ENCODE peak calls at places on chromosomes 2 and 18, in five cellular contexts. Y is DND-41, I is neural progenitor cell, B is mammary epithelial cell, Q is OCI-LY7. J is an unnamed sample. For H3K36me3, the result is how much of the 10 kb centered on the place peaks cover.

GRCh38 chr2:103738108-103738507 is 976.3 kb downstream of the TMEM182 start:
- DNase-seq in I (no peak), B (no peak), Q (no peak), Y (no peak), J (no peak)

GRCh38 chr2:238938460-238939055 is 90.7 kb downstream of the TWIST2 start:
- DNase-seq in Q (no peak), I (no peak), B (peak), Y (no peak), J (no peak)

GRCh38 chr2:191376981-191377629 is 131.9 kb downstream of the MYO1B start:
- DNase-seq in Q (no peak), I (no peak), B (peak), Y (peak), J (no peak)

GRCh38 chr2:240140511-240140910 is at the start of gene OTOS:
- DNase-seq in Q (no peak), I (peak), B (no peak), Y (no peak), J (no peak)

GRCh38 chr2:171187819-171188218 is 27.1 kb upstream of the TLK1 start:
- DNase-seq in Y (no peak), I (no peak), B (no peak), Q (no peak), J (no peak)

GRCh38 chr18:12828116-12829051 is 55.7 kb downstream of the PTPN2 start:
- DNase-seq in B (no peak), I (no peak), Y (no peak), Q (no peak), J (no peak)

GRCh38 chr18:34818069-34818468 is 108.0 kb downstream of the DTNA start:
- DNase-seq in I (no peak), Y (no peak), Q (no peak), B (no peak), J (no peak)

GRCh38 chr2:232027530-232027929 is 66.0 kb downstream of the DIS3L2 start:
- DNase-seq in Q (no peak), B (no peak), Y (no peak), I (no peak), J (no peak)

GRCh38 chr2:99448556-99448955 is 41.3 kb downstream of the REV1 start:
- DNase-seq in Y (no peak), Q (no peak), B (peak), I (no peak), J (no peak)

GRCh38 chr18:42780171-42780570 is 335.3 kb downstream of the RIT2 start:
- DNase-seq in B (no peak), Q (no peak), I (no peak), Y (no peak), J (no peak)

GRCh38 chr18:77131100-77131651 is 1.4 kb downstream of the MBP start:
- DNase-seq in Q (peak), B (peak), Y (peak), I (peak), J (no peak)

GRCh38 chr2:1598041-1598710 is 146.1 kb downstream of the PXDN start:
- DNase-seq in Y (no peak), B (no peak), Q (no peak), I (no peak), J (no peak)

GRCh38 chr2:140861666-140862065 is 1269.2 kb downstream of the LRP1B start:
- DNase-seq in B (no peak), Y (no peak), Q (no peak), I (no peak), J (no peak)

GRCh38 chr2:202762546-202762945 is 109.0 kb downstream of the ICA1L start:
- DNase-seq in I (no peak), Q (no peak), Y (peak), B (no peak), J (no peak)

GRCh38 chr18:28044036-28044435 is 132.9 kb downstream of the CDH2 start:
- DNase-seq in I (no peak), Y (no peak), B (no peak), Q (no peak), J (no peak)

GRCh38 chr2:157421964-157422363 is 21.9 kb downstream of the CYTIP start:
- DNase-seq in Q (no peak), B (no peak), Y (no peak), I (no peak), J (no peak)

GRCh38 chr2:16478817-16479216 is 186.8 kb downstream of the CYRIA start:
- DNase-seq in B (peak), Y (no peak), I (no peak), Q (no peak), J (no peak)

GRCh38 chr2:105786231-105787230 is 41.8 kb downstream of the NCK2 start:
- DNase-seq in I (no peak), Y (no peak), Q (no peak), B (no peak), J (no peak)

GRCh38 chr18:621181-621580 is 24.4 kb downstream of the CLUL1 start:
- DNase-seq in Q (no peak), I (peak), B (no peak), Y (no peak), J (no peak)

GRCh38 chr2:31247671-31248070 is 13.7 kb downstream of the EHD3 start:
- DNase-seq in Y (no peak), B (no peak), I (no peak), Q (no peak), J (no peak)

GRCh38 chr2:42084231-42084671 is 36.4 kb downstream of the PKDCC start:
- DNase-seq in I (no peak), Y (no peak), B (peak), Q (no peak), J (no peak)

GRCh38 chr2:229980440-229981184 is 58.3 kb downstream of the FBXO36 start:
- DNase-seq in Q (no peak), I (peak), B (peak), Y (no peak), J (no peak)

GRCh38 chr2:190789074-190790004 is 91.3 kb upstream of the GLS start:
- DNase-seq in B (no peak), Q (no peak), I (no peak), Y (no peak), J (no peak)

GRCh38 chr2:21602789-21603188 is 479.0 kb downstream of the TDRD15 start:
- DNase-seq in Q (no peak), B (no peak), Y (no peak), I (no peak), J (peak)

GRCh38 chr2:112253261-112253807 is 1.5 kb downstream of the ZC3H8 start:
- DNase-seq in B (no peak), Q (no peak), I (no peak), Y (no peak), J (peak)

GRCh38 chr18:9563326-9563725 is 51.0 kb downstream of the PPP4R1 start:
- DNase-seq in Q (no peak), I (no peak), Y (no peak), B (no peak), J (no peak)

GRCh38 chr18:46373787-46374186 is 269.6 kb downstream of the HAUS1 start:
- DNase-seq in Q (no peak), I (peak), Y (no peak), B (no peak), J (no peak)

GRCh38 chr2:20188201-20188600 is 36.7 kb downstream of the SDC1 start:
- DNase-seq in I (no peak), Y (no peak), Q (no peak), B (no peak), J (no peak)

GRCh38 chr18:75638223-75638596 is 210.7 kb upstream of the SMIM21 start:
- DNase-seq in I (no peak), Y (no peak), Q (no peak), B (peak), J (no peak)

GRCh38 chr2:240132651-240132980 is 3.5 kb downstream of the COPS9 start:
- DNase-seq in B (no peak), Q (no peak), Y (no peak), I (no peak), J (no peak)

GRCh38 chr2:128311216-128311754 is 7.4 kb downstream of the HS6ST1 start:
- DNase-seq in B (no peak), I (no peak), Q (no peak), Y (no peak), J (no peak)

DNA sequence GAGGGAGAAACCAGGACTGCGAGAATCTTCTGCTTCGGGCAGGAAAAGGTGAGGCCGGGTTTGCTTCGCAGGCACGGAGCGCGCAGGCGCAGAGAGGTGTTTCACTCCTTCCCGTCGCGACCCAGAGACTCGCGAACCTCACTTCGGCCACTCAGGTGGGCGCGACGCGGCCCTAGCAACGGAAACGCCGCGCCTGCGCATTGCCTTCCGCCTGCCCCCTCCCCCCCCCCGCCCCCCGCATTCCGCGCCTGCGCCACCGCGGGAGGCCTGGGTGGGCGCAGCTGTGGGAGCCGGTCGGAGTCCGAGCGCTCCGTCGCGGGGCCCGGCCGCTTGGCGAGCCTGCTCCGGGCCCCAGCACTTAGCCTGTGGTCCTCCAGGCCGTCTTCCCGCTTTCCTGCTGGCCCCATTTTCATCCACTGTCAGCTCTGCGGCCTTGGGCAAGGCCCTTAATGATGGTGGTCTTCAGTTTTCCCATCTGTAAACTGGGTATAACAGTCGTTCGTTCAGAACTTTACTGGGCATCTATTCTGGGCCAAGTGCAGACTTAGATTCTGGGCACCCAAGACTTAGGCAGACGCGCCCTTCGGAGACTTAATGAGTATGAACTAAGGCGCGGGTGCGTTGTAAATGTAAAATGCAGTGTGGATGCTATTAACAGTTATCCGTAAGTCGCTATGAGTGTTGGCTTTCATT is 62.1 kb upstream of the ACKR3 start:
- DNase-seq in I (peak), B (peak), Y (no peak), Q (no peak), J (no peak)
- H3K4me3 ChIP-seq in I (peak), B (peak), Y (no peak), Q (no peak), J (no peak)

DNA sequence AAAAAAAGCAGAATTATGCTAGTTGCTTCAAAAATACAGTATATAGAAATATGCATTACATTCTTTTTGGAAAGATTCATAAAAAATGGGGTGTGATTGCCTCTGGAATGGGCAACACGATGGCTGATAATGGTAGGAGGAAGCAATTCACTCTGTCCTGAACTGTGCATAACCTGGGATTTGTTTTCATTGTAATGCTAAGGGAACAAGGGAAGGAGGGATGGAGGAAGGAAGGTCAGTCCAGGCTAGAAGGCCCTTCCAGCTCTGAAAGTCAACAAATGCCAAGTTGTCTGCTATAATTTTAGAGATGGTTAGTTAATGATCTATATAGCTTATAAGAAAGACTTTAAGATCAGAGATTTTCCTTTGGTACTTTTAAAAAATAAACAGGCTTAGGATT is 40.8 kb downstream of the BUB1 start:
- DNase-seq in Q (no peak), B (no peak), I (no peak), Y (no peak), J (no peak)
- H2AFZ ChIP-seq in Q (no peak), B (no peak), I (no peak), Y (no peak), J (no peak)

DNA sequence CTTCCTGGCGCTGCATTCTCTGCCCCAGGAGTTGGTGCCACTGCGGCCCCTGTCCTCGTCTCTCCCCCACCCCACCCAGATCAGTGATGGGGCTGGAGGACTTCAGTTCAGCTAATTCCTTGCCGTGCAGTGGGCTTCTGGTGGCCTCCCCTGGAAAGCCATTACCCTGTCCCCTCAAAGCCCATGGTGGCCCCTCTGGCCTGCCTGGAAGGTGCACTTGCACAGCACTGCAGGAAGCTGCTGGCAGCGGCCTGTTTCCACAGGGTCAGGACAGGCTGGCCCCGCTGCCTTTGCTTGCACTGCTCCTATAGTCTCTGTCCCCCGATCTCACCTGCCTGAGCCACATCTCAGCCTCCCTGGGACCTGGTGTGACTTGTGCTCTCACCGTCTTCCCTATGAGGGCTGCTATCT is 105.1 kb downstream of the USP40 start:
- DNase-seq in Y (no peak), B (no peak), Q (no peak), I (no peak), J (no peak)
- H3K36me3 ChIP-seq in Y (half or more), B (under half), Q (half or more), I (under half), J (under half)

GRCh38 chr18:44123743-44124142 is 556.9 kb upstream of the SETBP1 start:
- DNase-seq in B (peak), Y (no peak), I (no peak), Q (no peak), J (no peak)
- H3K4me3 ChIP-seq in B (no peak), Y (no peak), I (no peak), Q (no peak), J (no peak)

GRCh38 chr18:64202229-64202835 is 53.4 kb upstream of the LINC00305 start:
- DNase-seq in B (no peak), I (peak), Y (no peak), Q (no peak), J (no peak)

GRCh38 chr18:64202836-64203235 is 53.9 kb upstream of the LINC00305 start:
- DNase-seq in B (no peak), I (no peak), Q (no peak), Y (no peak), J (no peak)

GRCh38 chr18:64207818-64208217 is 58.9 kb upstream of the LINC00305 start:
- DNase-seq in Y (no peak), B (no peak), Q (no peak), I (no peak), J (peak)

GRCh38 chr18:64201781-64202180 is 52.9 kb upstream of the LINC00305 start:
- DNase-seq in Q (no peak), Y (no peak), I (no peak), B (no peak), J (no peak)

GRCh38 chr18:64203295-64203694 is 54.4 kb upstream of the LINC00305 start:
- DNase-seq in Q (no peak), B (no peak), Y (no peak), I (no peak), J (no peak)
- H2AFZ ChIP-seq in Q (no peak), B (no peak), Y (no peak), I (no peak), J (no peak)

J was measured in MM.1S.